ENCODE peak calls at places on chromosomes 5 and 9, in five cellular contexts. One of them, this sample, is unnamed.
A peak's percentile ranks its signal among the peaks of the same experiment; 100 is the strongest.

GRCh38 chr5:16459451-16459850 is 6.1 kb downstream of the ZNF622 start:
- DNase-seq in stimulated activated CD4-positive, alpha-beta T cell treated with anti-CD3 and anti-CD28 coated beads, Interleukin-1b, Interleukin-23, amount 100 ng/mL, for 1 hour: no peak
- DNase-seq in substantia nigra: no peak
- DNase-seq in CD4-positive, CD25-positive, alpha-beta regulatory T cell: no peak
- DNase-seq in Jurkat, Clone E6-1: no peak
- DNase-seq in this sample: no peak

GRCh38 chr9:88783613-88784230 is 207.5 kb upstream of the S1PR3 start:
- DNase-seq in stimulated activated CD4-positive, alpha-beta T cell treated with anti-CD3 and anti-CD28 coated beads, Interleukin-1b, Interleukin-23, amount 100 ng/mL, for 1 hour: no peak
- DNase-seq in Jurkat, Clone E6-1: no peak
- DNase-seq in substantia nigra: no peak
- DNase-seq in CD4-positive, CD25-positive, alpha-beta regulatory T cell: no peak
- DNase-seq in this sample: no peak

GRCh38 chr9:71760901-71761300 is 7.4 kb downstream of the CEMIP2 start:
- DNase-seq in CD4-positive, CD25-positive, alpha-beta regulatory T cell: no peak
- DNase-seq in Jurkat, Clone E6-1: no peak
- DNase-seq in substantia nigra: no peak
- DNase-seq in stimulated activated CD4-positive, alpha-beta T cell treated with anti-CD3 and anti-CD28 coated beads, Interleukin-1b, Interleukin-23, amount 100 ng/mL, for 1 hour: no peak
- DNase-seq in this sample: peak; percentile 70

GRCh38 chr5:72328172-72328571 is 8.0 kb downstream of the PTCD2 start:
- DNase-seq in CD4-positive, CD25-positive, alpha-beta regulatory T cell: no peak
- DNase-seq in Jurkat, Clone E6-1: no peak
- DNase-seq in substantia nigra: peak; percentile 17
- DNase-seq in stimulated activated CD4-positive, alpha-beta T cell treated with anti-CD3 and anti-CD28 coated beads, Interleukin-1b, Interleukin-23, amount 100 ng/mL, for 1 hour: no peak
- DNase-seq in this sample: no peak

GRCh38 chr5:54862036-54862435 is 123.4 kb downstream of the ESM1 start:
- DNase-seq in substantia nigra: no peak
- DNase-seq in stimulated activated CD4-positive, alpha-beta T cell treated with anti-CD3 and anti-CD28 coated beads, Interleukin-1b, Interleukin-23, amount 100 ng/mL, for 1 hour: no peak
- DNase-seq in CD4-positive, CD25-positive, alpha-beta regulatory T cell: no peak
- DNase-seq in Jurkat, Clone E6-1: no peak
- DNase-seq in this sample: no peak

GRCh38 chr9:93664549-93665120 is 88.3 kb downstream of the PHF2 start:
- DNase-seq in substantia nigra: no peak
- DNase-seq in CD4-positive, CD25-positive, alpha-beta regulatory T cell: no peak
- DNase-seq in stimulated activated CD4-positive, alpha-beta T cell treated with anti-CD3 and anti-CD28 coated beads, Interleukin-1b, Interleukin-23, amount 100 ng/mL, for 1 hour: no peak
- DNase-seq in Jurkat, Clone E6-1: no peak
- DNase-seq in this sample: no peak

GRCh38 chr5:65157906-65158603 is 323.7 kb downstream of the ADAMTS6 start:
- DNase-seq in Jurkat, Clone E6-1: no peak
- DNase-seq in stimulated activated CD4-positive, alpha-beta T cell treated with anti-CD3 and anti-CD28 coated beads, Interleukin-1b, Interleukin-23, amount 100 ng/mL, for 1 hour: no peak
- DNase-seq in CD4-positive, CD25-positive, alpha-beta regulatory T cell: no peak
- DNase-seq in substantia nigra: no peak
- DNase-seq in this sample: peak; percentile 20

GRCh38 chr9:117413346-117414219 is 1.3 kb downstream of the ASTN2 start:
- DNase-seq in Jurkat, Clone E6-1: no peak
- DNase-seq in substantia nigra: no peak
- DNase-seq in stimulated activated CD4-positive, alpha-beta T cell treated with anti-CD3 and anti-CD28 coated beads, Interleukin-1b, Interleukin-23, amount 100 ng/mL, for 1 hour: no peak
- DNase-seq in CD4-positive, CD25-positive, alpha-beta regulatory T cell: no peak
- DNase-seq in this sample: no peak

GRCh38 chr5:56281489-56282163 is 48.5 kb upstream of the ANKRD55 start:
- DNase-seq in Jurkat, Clone E6-1: no peak
- DNase-seq in CD4-positive, CD25-positive, alpha-beta regulatory T cell: no peak
- DNase-seq in substantia nigra: no peak
- DNase-seq in stimulated activated CD4-positive, alpha-beta T cell treated with anti-CD3 and anti-CD28 coated beads, Interleukin-1b, Interleukin-23, amount 100 ng/mL, for 1 hour: no peak
- DNase-seq in this sample: no peak

GRCh38 chr5:77367733-77368132 is 124.4 kb downstream of the WDR41 start:
- DNase-seq in Jurkat, Clone E6-1: no peak
- DNase-seq in stimulated activated CD4-positive, alpha-beta T cell treated with anti-CD3 and anti-CD28 coated beads, Interleukin-1b, Interleukin-23, amount 100 ng/mL, for 1 hour: no peak
- DNase-seq in substantia nigra: no peak
- DNase-seq in CD4-positive, CD25-positive, alpha-beta regulatory T cell: no peak
- DNase-seq in this sample: no peak

GRCh38 chr9:114461468-114461867 is 43.8 kb downstream of the WHRN start:
- DNase-seq in CD4-positive, CD25-positive, alpha-beta regulatory T cell: no peak
- DNase-seq in substantia nigra: no peak
- DNase-seq in Jurkat, Clone E6-1: no peak
- DNase-seq in stimulated activated CD4-positive, alpha-beta T cell treated with anti-CD3 and anti-CD28 coated beads, Interleukin-1b, Interleukin-23, amount 100 ng/mL, for 1 hour: no peak
- DNase-seq in this sample: no peak

GRCh38 chr5:148830220-148830619 is 3.8 kb downstream of the ADRB2 start:
- DNase-seq in Jurkat, Clone E6-1: no peak
- DNase-seq in stimulated activated CD4-positive, alpha-beta T cell treated with anti-CD3 and anti-CD28 coated beads, Interleukin-1b, Interleukin-23, amount 100 ng/mL, for 1 hour: no peak
- DNase-seq in substantia nigra: no peak
- DNase-seq in CD4-positive, CD25-positive, alpha-beta regulatory T cell: no peak
- DNase-seq in this sample: no peak

GRCh38 chr5:86977185-86977584 is 290.5 kb upstream of the RASA1 start:
- DNase-seq in stimulated activated CD4-positive, alpha-beta T cell treated with anti-CD3 and anti-CD28 coated beads, Interleukin-1b, Interleukin-23, amount 100 ng/mL, for 1 hour: no peak
- DNase-seq in Jurkat, Clone E6-1: no peak
- DNase-seq in CD4-positive, CD25-positive, alpha-beta regulatory T cell: no peak
- DNase-seq in substantia nigra: no peak
- DNase-seq in this sample: no peak

GRCh38 chr9:134379774-134380431 is 53.6 kb downstream of the RXRA start:
- DNase-seq in substantia nigra: no peak
- DNase-seq in Jurkat, Clone E6-1: no peak
- DNase-seq in stimulated activated CD4-positive, alpha-beta T cell treated with anti-CD3 and anti-CD28 coated beads, Interleukin-1b, Interleukin-23, amount 100 ng/mL, for 1 hour: no peak
- DNase-seq in CD4-positive, CD25-positive, alpha-beta regulatory T cell: no peak
- DNase-seq in this sample: no peak

GRCh38 chr9:37953204-37953774 is 49.4 kb upstream of the SLC25A51 start:
- DNase-seq in stimulated activated CD4-positive, alpha-beta T cell treated with anti-CD3 and anti-CD28 coated beads, Interleukin-1b, Interleukin-23, amount 100 ng/mL, for 1 hour: no peak
- DNase-seq in substantia nigra: no peak
- DNase-seq in Jurkat, Clone E6-1: no peak
- DNase-seq in CD4-positive, CD25-positive, alpha-beta regulatory T cell: no peak
- DNase-seq in this sample: no peak

This sample was measured in small intestine.